ENCODE peak calls at places on chromosomes 5 and 9, in four cellular contexts. One of them, this sample, is unnamed.

GRCh38 chr5:6154216-6154615 is 224.1 kb downstream of the MED10 start:
- DNase-seq in naive thymus-derived CD8-positive, alpha-beta T cell: no peak
- DNase-seq in A549: no peak
- DNase-seq in heart left ventricle: no peak
- DNase-seq in this sample: no peak

GRCh38 chr5:7325975-7326911 is 69.7 kb upstream of the ADCY2 start:
- DNase-seq in heart left ventricle: no peak
- DNase-seq in naive thymus-derived CD8-positive, alpha-beta T cell: no peak
- DNase-seq in A549: no peak
- DNase-seq in this sample: no peak

GRCh38 chr9:84145031-84145430 is 164.4 kb downstream of the RMI1 start:
- DNase-seq in heart left ventricle: no peak
- DNase-seq in naive thymus-derived CD8-positive, alpha-beta T cell: no peak
- DNase-seq in A549: no peak
- DNase-seq in this sample: no peak

GRCh38 chr5:42570946-42571625 is 147.8 kb downstream of the GHR start:
- DNase-seq in naive thymus-derived CD8-positive, alpha-beta T cell: no peak
- DNase-seq in heart left ventricle: no peak
- DNase-seq in A549: no peak
- DNase-seq in this sample: no peak

GRCh38 chr5:8730194-8730593 is 815.7 kb downstream of the SEMA5A start:
- DNase-seq in A549: no peak
- DNase-seq in heart left ventricle: no peak
- DNase-seq in naive thymus-derived CD8-positive, alpha-beta T cell: no peak
- DNase-seq in this sample: no peak

GRCh38 chr9:126436545-126437269 is 110.1 kb downstream of the MVB12B start:
- DNase-seq in naive thymus-derived CD8-positive, alpha-beta T cell: no peak
- DNase-seq in A549: no peak
- DNase-seq in heart left ventricle: no peak
- DNase-seq in this sample: peak

GRCh38 chr5:176771102-176771845 is 39.1 kb upstream of the UNC5A start:
- DNase-seq in naive thymus-derived CD8-positive, alpha-beta T cell: no peak
- DNase-seq in heart left ventricle: no peak
- DNase-seq in A549: no peak
- DNase-seq in this sample: no peak

GRCh38 chr9:120910643-120911042 is 16.0 kb downstream of the TRAF1 start:
- DNase-seq in A549: no peak
- DNase-seq in naive thymus-derived CD8-positive, alpha-beta T cell: no peak
- DNase-seq in heart left ventricle: no peak
- DNase-seq in this sample: no peak

GRCh38 chr9:117343416-117343815 is 71.4 kb downstream of the ASTN2 start:
- DNase-seq in heart left ventricle: no peak
- DNase-seq in A549: no peak
- DNase-seq in naive thymus-derived CD8-positive, alpha-beta T cell: no peak
- DNase-seq in this sample: no peak

GRCh38 chr9:86534572-86535258 is 180.5 kb upstream of the TUT7 start:
- DNase-seq in naive thymus-derived CD8-positive, alpha-beta T cell: no peak
- DNase-seq in A549: no peak
- DNase-seq in heart left ventricle: no peak
- DNase-seq in this sample: no peak

GRCh38 chr5:39185761-39186160 is 33.6 kb downstream of the FYB1 start:
- DNase-seq in heart left ventricle: no peak
- DNase-seq in A549: no peak
- DNase-seq in naive thymus-derived CD8-positive, alpha-beta T cell: no peak
- DNase-seq in this sample: no peak

GRCh38 chr5:58606064-58606463 is 23.2 kb downstream of the RAB3C start:
- DNase-seq in A549: no peak
- DNase-seq in naive thymus-derived CD8-positive, alpha-beta T cell: no peak
- DNase-seq in heart left ventricle: no peak
- DNase-seq in this sample: no peak

GRCh38 chr5:78399115-78399514 is 38.7 kb downstream of the SCAMP1 start:
- DNase-seq in naive thymus-derived CD8-positive, alpha-beta T cell: no peak
- DNase-seq in A549: no peak
- DNase-seq in heart left ventricle: no peak
- DNase-seq in this sample: no peak

GRCh38 chr9:128470560-128470959 is 14.8 kb downstream of the ODF2 start:
- DNase-seq in naive thymus-derived CD8-positive, alpha-beta T cell: peak
- DNase-seq in heart left ventricle: no peak
- DNase-seq in A549: no peak
- DNase-seq in this sample: peak

GRCh38 chr9:90967171-90967570 is 165.6 kb downstream of the SYK start:
- DNase-seq in naive thymus-derived CD8-positive, alpha-beta T cell: no peak
- DNase-seq in A549: no peak
- DNase-seq in heart left ventricle: no peak
- DNase-seq in this sample: no peak

GRCh38 chr5:135072357-135073247 is 38.6 kb upstream of the PITX1 start:
- DNase-seq in A549: no peak
- DNase-seq in heart left ventricle: no peak
- DNase-seq in naive thymus-derived CD8-positive, alpha-beta T cell: no peak
- DNase-seq in this sample: no peak

GRCh38 chr5:159805021-159805420 is 111.3 kb upstream of the ADRA1B start:
- DNase-seq in A549: no peak
- DNase-seq in naive thymus-derived CD8-positive, alpha-beta T cell: no peak
- DNase-seq in heart left ventricle: peak
- DNase-seq in this sample: no peak

GRCh38 chr9:106846847-106847246 is 16.1 kb upstream of the ZNF462 start:
- DNase-seq in A549: no peak
- DNase-seq in naive thymus-derived CD8-positive, alpha-beta T cell: no peak
- DNase-seq in heart left ventricle: no peak
- DNase-seq in this sample: peak

GRCh38 chr5:117013280-117013877 is 438.8 kb upstream of the SEMA6A start:
- DNase-seq in naive thymus-derived CD8-positive, alpha-beta T cell: no peak
- DNase-seq in heart left ventricle: no peak
- DNase-seq in A549: no peak
- DNase-seq in this sample: no peak